ENCODE peak calls at places on chromosomes 12 and 14, in seven cellular contexts. S, Z, F, Q, Y, L and G are unnamed samples.

GRCh38 chr12:21169878-21170472 is 39.0 kb downstream of the SLCO1B1 start:
- DNase-seq in S (peak), Z (no peak), F (peak), Q (no peak), Y (no peak), L (peak), G (no peak)

GRCh38 chr12:9134981-9135628 is 19.4 kb upstream of the A2M start:
- DNase-seq in S (no peak), Z (no peak), F (no peak), Q (peak), Y (no peak), L (no peak), G (no peak)

GRCh38 chr12:94134226-94134795 is 14.1 kb upstream of the PLXNC1 start:
- DNase-seq in S (no peak), Z (no peak), F (peak), Q (no peak), Y (no peak), L (peak), G (no peak)

GRCh38 chr12:29574500-29574899 is 77.0 kb upstream of the OVCH1 start:
- DNase-seq in S (no peak), Z (no peak), F (no peak), Q (no peak), Y (no peak), L (no peak), G (no peak)

GRCh38 chr12:70468741-70469140 is 102.7 kb downstream of the KCNMB4 start:
- DNase-seq in S (no peak), Z (no peak), F (no peak), Q (no peak), Y (no peak), L (no peak), G (no peak)

GRCh38 chr14:93926873-93927571 is at the start of gene FAM181A:
- DNase-seq in S (no peak), Z (no peak), F (no peak), Q (peak), Y (no peak), L (no peak), G (no peak)

GRCh38 chr14:94026886-94027469 is 838 bp downstream of the OTUB2 start:
- DNase-seq in S (no peak), Z (no peak), F (no peak), Q (no peak), Y (no peak), L (no peak), G (no peak)

GRCh38 chr12:69570000-69570516 is 15.2 kb upstream of the CCT2 start:
- DNase-seq in S (no peak), Z (no peak), F (no peak), Q (no peak), Y (no peak), L (peak), G (no peak)

GRCh38 chr14:36513012-36513420 is 7.0 kb downstream of the NKX2-1 start:
- DNase-seq in S (no peak), Z (no peak), F (no peak), Q (no peak), Y (no peak), L (no peak), G (no peak)

GRCh38 chr12:105369014-105369413 is 38.5 kb downstream of the C12orf75 start:
- DNase-seq in S (no peak), Z (no peak), F (no peak), Q (no peak), Y (no peak), L (peak), G (no peak)

GRCh38 chr12:31651893-31652521 is 7.5 kb upstream of the ETFBKMT start:
- DNase-seq in S (no peak), Z (no peak), F (no peak), Q (no peak), Y (no peak), L (peak), G (no peak)

GRCh38 chr14:96745500-96746051 is 51.6 kb upstream of the VRK1 start:
- DNase-seq in S (no peak), Z (no peak), F (no peak), Q (no peak), Y (no peak), L (no peak), G (no peak)